ENCODE peak calls at places on chromosomes 6 and 20, in ten cellular contexts. J, E, L, K, I, V, N, X, S and W are unnamed samples.
A peak's percentile ranks its signal among the peaks of the same experiment; 100 is the strongest.

GRCh38 chr6:149451361-149452061 is 33.3 kb downstream of the ZC3H12D start:
- DNase-seq in J (no peak), E (no peak), L (no peak), K (no peak), I (no peak), V (no peak), N (no peak), X (no peak), S (no peak), W (no peak)

GRCh38 chr6:43770417-43771209 is 602 bp downstream of the VEGFA start:
- DNase-seq in J (peak; percentile 50), E (no peak), L (no peak), K (peak; percentile 67), I (peak; percentile 30), V (no peak), N (peak; percentile 69), X (peak; percentile 66), S (no peak), W (peak; percentile 55)

GRCh38 chr6:166602928-166603690 is 16.6 kb upstream of the RAMACL start:
- DNase-seq in J (no peak), E (no peak), L (no peak), K (no peak), I (no peak), V (no peak), N (no peak), X (no peak), S (no peak), W (no peak)

GRCh38 chr6:88298446-88298845 is 132.3 kb upstream of the CNR1 start:
- DNase-seq in J (no peak), E (no peak), L (no peak), K (no peak), I (no peak), V (no peak), N (no peak), X (no peak), S (no peak), W (no peak)

GRCh38 chr6:125316621-125317020 is 14.9 kb upstream of the HDDC2 start:
- DNase-seq in J (no peak), E (no peak), L (no peak), K (no peak), I (no peak), V (no peak), N (no peak), X (no peak), S (no peak), W (no peak)

GRCh38 chr6:31888281-31889258 is 8.9 kb downstream of the EHMT2 start:
- DNase-seq in J (no peak), E (no peak), L (no peak), K (peak; percentile 9), I (no peak), V (peak; percentile 54), N (no peak), X (peak; percentile 23), S (no peak), W (peak; percentile 46)

GRCh38 chr6:137202078-137202477 is 17.1 kb downstream of the IFNGR1 start:
- DNase-seq in J (no peak), E (no peak), L (no peak), K (no peak), I (no peak), V (no peak), N (no peak), X (no peak), S (no peak), W (no peak)

GRCh38 chr20:40952231-40952630 is 76.4 kb upstream of the TOP1 start:
- DNase-seq in J (no peak), E (no peak), L (no peak), K (no peak), I (no peak), V (no peak), N (no peak), X (no peak), S (no peak), W (no peak)

GRCh38 chr6:30544666-30545272 is 11.5 kb downstream of the GNL1 start:
- DNase-seq in J (no peak), E (no peak), L (peak; percentile 72), K (peak; percentile 87), I (peak; percentile 25), V (peak; percentile 28), N (peak; percentile 76), X (peak; percentile 81), S (no peak), W (peak; percentile 54)

GRCh38 chr6:167514524-167514923 is 189.6 kb downstream of the TTLL2 start:
- DNase-seq in J (no peak), E (no peak), L (no peak), K (no peak), I (no peak), V (no peak), N (no peak), X (no peak), S (no peak), W (no peak)

GRCh38 chr6:149750136-149750609 is 632 bp downstream of the PCMT1 start:
- DNase-seq in J (peak; percentile 20), E (no peak), L (peak; percentile 58), K (peak; percentile 32), I (peak; percentile 75), V (peak; percentile 76), N (peak; percentile 34), X (peak; percentile 47), S (peak; percentile 35), W (peak; percentile 57)

GRCh38 chr6:21133902-21134301 is 459.6 kb upstream of the SOX4 start:
- DNase-seq in J (no peak), E (no peak), L (no peak), K (no peak), I (no peak), V (no peak), N (no peak), X (no peak), S (no peak), W (no peak)

GRCh38 chr6:21826031-21826430 is 232.5 kb downstream of the SOX4 start:
- DNase-seq in J (no peak), E (no peak), L (no peak), K (no peak), I (no peak), V (peak; percentile 34), N (no peak), X (peak; percentile 33), S (no peak), W (no peak)

GRCh38 chr6:105936972-105937371 is 149.2 kb upstream of the PRDM1 start:
- DNase-seq in J (no peak), E (no peak), L (no peak), K (no peak), I (no peak), V (peak; percentile 15), N (no peak), X (no peak), S (no peak), W (no peak)

GRCh38 chr20:43750774-43751166 is 24.0 kb upstream of the GTSF1L start:
- DNase-seq in J (no peak), E (no peak), L (no peak), K (no peak), I (no peak), V (no peak), N (no peak), X (no peak), S (no peak), W (no peak)

GRCh38 chr20:25058797-25059486 is 1.0 kb upstream of the ACSS1 start:
- DNase-seq in J (no peak), E (no peak), L (no peak), K (peak; percentile 24), I (no peak), V (peak; percentile 61), N (no peak), X (no peak), S (peak; percentile 26), W (no peak)

GRCh38 chr6:100186552-100186951 is 192.5 kb upstream of the MCHR2 start:
- DNase-seq in J (no peak), E (no peak), L (no peak), K (no peak), I (no peak), V (no peak), N (no peak), X (peak; percentile 11), S (no peak), W (no peak)

GRCh38 chr6:70673054-70673453 is 5.4 kb downstream of the SMAP1 start:
- DNase-seq in J (no peak), E (no peak), L (no peak), K (no peak), I (no peak), V (no peak), N (no peak), X (no peak), S (no peak), W (no peak)

GRCh38 chr6:130396722-130397121 is 30.9 kb downstream of the TMEM200A start:
- DNase-seq in J (no peak), E (no peak), L (no peak), K (no peak), I (no peak), V (no peak), N (no peak), X (peak; percentile 39), S (no peak), W (no peak)

GRCh38 chr20:835220-836045 is 1.9 kb downstream of the FAM110A start:
- DNase-seq in J (no peak), E (no peak), L (no peak), K (no peak), I (no peak), V (no peak), N (no peak), X (no peak), S (no peak), W (no peak)

GRCh38 chr20:2795451-2795850 is 5.0 kb downstream of the CPXM1 start:
- DNase-seq in J (no peak), E (no peak), L (no peak), K (no peak), I (no peak), V (peak; percentile 7), N (no peak), X (no peak), S (no peak), W (no peak)

GRCh38 chr20:51350941-51351631 is 191.4 kb downstream of the NFATC2 start:
- DNase-seq in J (no peak), E (no peak), L (no peak), K (no peak), I (no peak), V (no peak), N (peak; percentile 84), X (peak; percentile 97), S (no peak), W (no peak)

GRCh38 chr20:51128198-51128597 is 105.3 kb upstream of the KCNG1 start:
- DNase-seq in J (no peak), E (no peak), L (peak; percentile 79), K (no peak), I (no peak), V (no peak), N (peak; percentile 75), X (peak; percentile 91), S (no peak), W (no peak)

GRCh38 chr20:46133886-46134654 is 16.0 kb downstream of the CD40 start:
- DNase-seq in J (no peak), E (no peak), L (no peak), K (no peak), I (no peak), V (no peak), N (no peak), X (no peak), S (no peak), W (no peak)